ENCODE peak calls at places on chromosomes 5 and 9, in eight cellular contexts. E, F, L, O, B, R, N and Z are unnamed samples.

GRCh38 chr9:14993061-14993800 is 83.0 kb upstream of the FREM1 start:
- DNase-seq in E (peak), F (no peak), L (no peak), O (peak), B (peak), R (no peak), N (peak), Z (peak)

GRCh38 chr5:32319392-32319791 is 6.7 kb upstream of the MTMR12 start:
- DNase-seq in E (no peak), F (no peak), L (no peak), O (no peak), B (no peak), R (no peak), N (no peak), Z (no peak)

GRCh38 chr5:113163328-113163727 is 186.7 kb downstream of the DCP2 start:
- DNase-seq in E (no peak), F (no peak), L (no peak), O (no peak), B (no peak), R (no peak), N (peak), Z (no peak)

GRCh38 chr5:139765409-139766217 is 30.0 kb upstream of the PSD2 start:
- DNase-seq in E (peak), F (peak), L (peak), O (peak), B (peak), R (no peak), N (peak), Z (no peak)

GRCh38 chr9:132241840-132242620 is 80.2 kb downstream of the NTNG2 start:
- DNase-seq in E (peak), F (peak), L (no peak), O (peak), B (peak), R (no peak), N (peak), Z (no peak)

GRCh38 chr5:174145821-174146220 is 100.3 kb downstream of the NSG2 start:
- DNase-seq in E (no peak), F (no peak), L (no peak), O (peak), B (no peak), R (no peak), N (peak), Z (no peak)

GRCh38 chr9:133137451-133138231 is 16.6 kb upstream of the RALGDS start:
- DNase-seq in E (peak), F (no peak), L (no peak), O (no peak), B (no peak), R (peak), N (no peak), Z (no peak)

GRCh38 chr9:21708225-21708624 is 94.2 kb upstream of the MTAP start:
- DNase-seq in E (no peak), F (no peak), L (no peak), O (no peak), B (no peak), R (no peak), N (no peak), Z (no peak)

GRCh38 chr5:63916786-63917185 is 45.5 kb downstream of the HTR1A start:
- DNase-seq in E (no peak), F (no peak), L (no peak), O (no peak), B (no peak), R (no peak), N (peak), Z (no peak)

GRCh38 chr5:116942622-116943021 is 368.0 kb upstream of the SEMA6A start:
- DNase-seq in E (no peak), F (no peak), L (no peak), O (no peak), B (no peak), R (no peak), N (no peak), Z (no peak)

GRCh38 chr9:4320021-4320420 is 20.2 kb upstream of the GLIS3 start:
- DNase-seq in E (no peak), F (no peak), L (no peak), O (no peak), B (no peak), R (no peak), N (no peak), Z (no peak)

GRCh38 chr5:85263125-85263524 is 878.4 kb upstream of the EDIL3 start:
- DNase-seq in E (no peak), F (no peak), L (no peak), O (no peak), B (no peak), R (no peak), N (no peak), Z (no peak)

GRCh38 chr9:18605763-18606162 is 131.8 kb downstream of the ADAMTSL1 start:
- DNase-seq in E (peak), F (no peak), L (no peak), O (no peak), B (peak), R (no peak), N (peak), Z (no peak)

GRCh38 chr5:159543326-159543725 is 213.0 kb upstream of the IL12B start:
- DNase-seq in E (no peak), F (no peak), L (no peak), O (no peak), B (no peak), R (no peak), N (no peak), Z (no peak)

GRCh38 chr9:134229466-134230091 is 65.2 kb upstream of the RNU6ATAC start:
- DNase-seq in E (no peak), F (no peak), L (no peak), O (no peak), B (no peak), R (peak), N (no peak), Z (no peak)

GRCh38 chr5:81852277-81853004 is 101.5 kb upstream of the SSBP2 start:
- DNase-seq in E (peak), F (peak), L (no peak), O (peak), B (peak), R (no peak), N (peak), Z (no peak)

GRCh38 chr5:168513861-168514428 is 15.2 kb upstream of the FBLL1 start:
- DNase-seq in E (no peak), F (no peak), L (no peak), O (no peak), B (no peak), R (no peak), N (peak), Z (no peak)

GRCh38 chr5:76714771-76715483 is 999 bp upstream of the F2R start:
- DNase-seq in E (peak), F (peak), L (no peak), O (peak), B (no peak), R (no peak), N (no peak), Z (no peak)

GRCh38 chr5:169531631-169532030 is 51.9 kb upstream of the SPDL1 start:
- DNase-seq in E (no peak), F (no peak), L (no peak), O (no peak), B (no peak), R (no peak), N (no peak), Z (no peak)

GRCh38 chr9:127318651-127319167 is 54.1 kb downstream of the GARNL3 start:
- DNase-seq in E (no peak), F (no peak), L (no peak), O (no peak), B (peak), R (no peak), N (peak), Z (no peak)

GRCh38 chr9:109775516-109775915 is 4.5 kb upstream of the PALM2AKAP2 start:
- DNase-seq in E (no peak), F (no peak), L (no peak), O (no peak), B (peak), R (no peak), N (peak), Z (no peak)

GRCh38 chr5:16489322-16489791 is 23.8 kb upstream of the ZNF622 start:
- DNase-seq in E (no peak), F (no peak), L (no peak), O (peak), B (peak), R (no peak), N (peak), Z (peak)

GRCh38 chr5:32261198-32261597 is 51.5 kb downstream of the MTMR12 start:
- DNase-seq in E (no peak), F (no peak), L (no peak), O (no peak), B (no peak), R (no peak), N (no peak), Z (no peak)

GRCh38 chr9:17088566-17088965 is 46.3 kb upstream of the CNTLN start:
- DNase-seq in E (no peak), F (no peak), L (no peak), O (no peak), B (no peak), R (no peak), N (no peak), Z (no peak)

GRCh38 chr9:87557996-87558395 is 60.3 kb downstream of the DAPK1 start:
- DNase-seq in E (peak), F (no peak), L (no peak), O (peak), B (peak), R (peak), N (peak), Z (no peak)

GRCh38 chr9:133460405-133461175 is 812 bp downstream of the CACFD1 start:
- DNase-seq in E (peak), F (no peak), L (no peak), O (no peak), B (peak), R (no peak), N (peak), Z (no peak)

GRCh38 chr9:97293207-97293721 is 14.2 kb upstream of the CCDC180 start:
- DNase-seq in E (peak), F (no peak), L (no peak), O (no peak), B (peak), R (peak), N (peak), Z (no peak)

GRCh38 chr9:128505414-128505765 is 871 bp downstream of the GLE1 start:
- DNase-seq in E (no peak), F (no peak), L (no peak), O (peak), B (peak), R (no peak), N (peak), Z (no peak)

GRCh38 chr9:99559776-99560175 is 261.9 kb upstream of the NR4A3 start:
- DNase-seq in E (no peak), F (no peak), L (no peak), O (no peak), B (no peak), R (no peak), N (no peak), Z (no peak)